ENCODE peak calls at places on chromosomes 2 and 18, in four cellular contexts. One of them, this sample, is unnamed.

GRCh38 chr18:37334494-37335125 is 231.0 kb downstream of the CELF4 start:
- DNase-seq in PC-9: no peak
- DNase-seq in fibroblast of lung: peak
- DNase-seq in endothelial cell of umbilical vein: no peak
- DNase-seq in this sample: no peak

GRCh38 chr18:55013685-55014084 is 54.4 kb upstream of the CCDC68 start:
- DNase-seq in endothelial cell of umbilical vein: no peak
- DNase-seq in fibroblast of lung: no peak
- DNase-seq in PC-9: no peak
- DNase-seq in this sample: no peak

GRCh38 chr2:54968561-54969218 is 81.6 kb downstream of the RTN4 start:
- DNase-seq in PC-9: no peak
- DNase-seq in endothelial cell of umbilical vein: no peak
- DNase-seq in fibroblast of lung: no peak
- DNase-seq in this sample: no peak

GRCh38 chr2:236168110-236169067 is at the start of gene GBX2:
- DNase-seq in PC-9: no peak
- DNase-seq in endothelial cell of umbilical vein: peak
- DNase-seq in fibroblast of lung: peak
- DNase-seq in this sample: no peak

GRCh38 chr2:174176898-174177297 is 71.4 kb downstream of the OLA1 start:
- DNase-seq in fibroblast of lung: no peak
- DNase-seq in endothelial cell of umbilical vein: no peak
- DNase-seq in PC-9: peak
- DNase-seq in this sample: peak

GRCh38 chr2:239602290-239603282 is 201.8 kb upstream of the HDAC4 start:
- DNase-seq in PC-9: no peak
- DNase-seq in endothelial cell of umbilical vein: no peak
- DNase-seq in fibroblast of lung: no peak
- DNase-seq in this sample: peak

GRCh38 chr18:58177886-58178470 is 134.0 kb downstream of the NEDD4L start:
- DNase-seq in fibroblast of lung: peak
- DNase-seq in endothelial cell of umbilical vein: no peak
- DNase-seq in PC-9: no peak
- DNase-seq in this sample: no peak

GRCh38 chr18:64026350-64026749 is 56.5 kb downstream of the SERPINB8 start:
- DNase-seq in fibroblast of lung: no peak
- DNase-seq in PC-9: no peak
- DNase-seq in endothelial cell of umbilical vein: no peak
- DNase-seq in this sample: no peak

GRCh38 chr18:1544016-1544415 is 639.3 kb downstream of the ADCYAP1 start:
- DNase-seq in fibroblast of lung: no peak
- DNase-seq in PC-9: no peak
- DNase-seq in endothelial cell of umbilical vein: no peak
- DNase-seq in this sample: no peak

GRCh38 chr2:240574386-240575100 is 6.3 kb downstream of the RNPEPL1 start:
- DNase-seq in fibroblast of lung: no peak
- DNase-seq in PC-9: no peak
- DNase-seq in endothelial cell of umbilical vein: no peak
- DNase-seq in this sample: no peak

GRCh38 chr2:205682239-205683021 is at the start of gene NRP2:
- DNase-seq in PC-9: peak
- DNase-seq in fibroblast of lung: peak
- DNase-seq in endothelial cell of umbilical vein: peak
- DNase-seq in this sample: no peak

GRCh38 chr2:173855686-173856085 is 109.5 kb downstream of the SP3 start:
- DNase-seq in fibroblast of lung: peak
- DNase-seq in PC-9: no peak
- DNase-seq in endothelial cell of umbilical vein: no peak
- DNase-seq in this sample: no peak

GRCh38 chr2:128502638-128503246 is 184.1 kb upstream of the HS6ST1 start:
- DNase-seq in endothelial cell of umbilical vein: no peak
- DNase-seq in PC-9: no peak
- DNase-seq in fibroblast of lung: no peak
- DNase-seq in this sample: no peak

GRCh38 chr2:215931256-215931903 is 82.0 kb downstream of the MREG start:
- DNase-seq in fibroblast of lung: peak
- DNase-seq in endothelial cell of umbilical vein: peak
- DNase-seq in PC-9: peak
- DNase-seq in this sample: no peak

GRCh38 chr2:231987088-231987788 is 25.7 kb downstream of the DIS3L2 start:
- DNase-seq in PC-9: no peak
- DNase-seq in fibroblast of lung: peak
- DNase-seq in endothelial cell of umbilical vein: no peak
- DNase-seq in this sample: no peak

GRCh38 chr2:207133493-207133861 is 32.3 kb downstream of the KLF7 start:
- DNase-seq in endothelial cell of umbilical vein: no peak
- DNase-seq in fibroblast of lung: no peak
- DNase-seq in PC-9: no peak
- DNase-seq in this sample: no peak

GRCh38 chr18:76565238-76566173 is 70.5 kb upstream of the ZNF516 start:
- DNase-seq in PC-9: peak
- DNase-seq in endothelial cell of umbilical vein: peak
- DNase-seq in fibroblast of lung: peak
- DNase-seq in this sample: no peak

GRCh38 chr2:83051538-83052192 is 1407.4 kb downstream of the SUCLG1 start:
- DNase-seq in fibroblast of lung: no peak
- DNase-seq in endothelial cell of umbilical vein: peak
- DNase-seq in PC-9: no peak
- DNase-seq in this sample: no peak

GRCh38 chr2:84939426-84940087 is 31.4 kb upstream of the KCMF1 start:
- DNase-seq in PC-9: no peak
- DNase-seq in fibroblast of lung: no peak
- DNase-seq in endothelial cell of umbilical vein: no peak
- DNase-seq in this sample: no peak

GRCh38 chr2:48529189-48529588 is 765 bp upstream of the STON1 start:
- DNase-seq in fibroblast of lung: no peak
- DNase-seq in endothelial cell of umbilical vein: no peak
- DNase-seq in PC-9: no peak
- DNase-seq in this sample: no peak

GRCh38 chr2:106032676-106033075 is 161.4 kb downstream of the UXS1 start:
- DNase-seq in PC-9: no peak
- DNase-seq in fibroblast of lung: no peak
- DNase-seq in endothelial cell of umbilical vein: peak
- DNase-seq in this sample: no peak

GRCh38 chr2:120881981-120882788 is 146.5 kb downstream of the GLI2 start:
- DNase-seq in endothelial cell of umbilical vein: no peak
- DNase-seq in PC-9: no peak
- DNase-seq in fibroblast of lung: no peak
- DNase-seq in this sample: no peak

GRCh38 chr2:178233428-178233827 is 39.1 kb downstream of the OSBPL6 start:
- DNase-seq in PC-9: no peak
- DNase-seq in endothelial cell of umbilical vein: no peak
- DNase-seq in fibroblast of lung: no peak
- DNase-seq in this sample: no peak

GRCh38 chr2:19857100-19857499 is 44.7 kb downstream of the TTC32 start:
- DNase-seq in PC-9: no peak
- DNase-seq in fibroblast of lung: no peak
- DNase-seq in endothelial cell of umbilical vein: no peak
- DNase-seq in this sample: no peak

GRCh38 chr2:8568543-8569302 is 113.1 kb upstream of the ID2 start:
- DNase-seq in endothelial cell of umbilical vein: no peak
- DNase-seq in fibroblast of lung: no peak
- DNase-seq in PC-9: no peak
- DNase-seq in this sample: no peak

GRCh38 chr2:211205358-211205757 is 649.0 kb downstream of the CPS1 start:
- DNase-seq in fibroblast of lung: no peak
- DNase-seq in PC-9: no peak
- DNase-seq in endothelial cell of umbilical vein: no peak
- DNase-seq in this sample: no peak

DNA sequence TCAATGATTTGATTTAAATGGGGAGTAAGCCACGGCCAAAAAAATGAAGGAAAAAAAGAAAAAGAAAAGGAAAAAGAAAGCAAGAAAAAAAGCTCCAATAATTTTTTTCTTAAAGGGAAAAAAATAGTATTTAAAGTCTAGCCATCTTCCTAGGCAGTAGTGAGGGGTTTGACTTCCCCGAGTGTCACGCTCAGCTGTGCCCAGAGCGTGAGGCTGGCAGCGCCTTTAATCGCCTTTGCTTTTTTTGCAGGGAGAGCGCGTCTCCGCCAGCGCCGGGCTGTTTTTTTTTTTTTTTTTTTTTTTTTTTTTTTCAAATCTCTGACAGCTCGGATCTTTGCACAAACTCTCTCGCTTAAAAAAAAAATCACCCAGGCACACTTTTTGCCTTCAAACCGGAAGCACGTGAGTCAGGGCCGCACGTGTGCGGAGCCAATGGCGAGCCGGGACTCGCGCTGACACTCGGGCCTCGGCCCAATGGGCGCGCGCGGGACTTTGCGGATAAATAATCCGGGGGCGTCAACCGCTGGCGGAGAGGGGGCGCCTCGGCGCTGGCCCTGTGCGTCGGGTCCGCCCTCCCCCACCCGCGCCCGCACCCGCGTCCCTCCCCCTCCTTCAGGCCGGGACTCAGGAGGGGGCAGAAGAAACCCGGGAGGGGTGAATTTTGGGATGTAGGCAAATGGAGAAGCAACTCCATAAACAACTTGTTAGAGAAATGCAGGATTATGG is at the start of gene EN1:
- DNase-seq in PC-9: no peak
- DNase-seq in endothelial cell of umbilical vein: no peak
- DNase-seq in fibroblast of lung: peak
- DNase-seq in this sample: peak
- H2AFZ ChIP-seq in PC-9: no peak
- H2AFZ ChIP-seq in endothelial cell of umbilical vein: no peak
- H2AFZ ChIP-seq in fibroblast of lung: no peak
- H2AFZ ChIP-seq in this sample: peak

DNA sequence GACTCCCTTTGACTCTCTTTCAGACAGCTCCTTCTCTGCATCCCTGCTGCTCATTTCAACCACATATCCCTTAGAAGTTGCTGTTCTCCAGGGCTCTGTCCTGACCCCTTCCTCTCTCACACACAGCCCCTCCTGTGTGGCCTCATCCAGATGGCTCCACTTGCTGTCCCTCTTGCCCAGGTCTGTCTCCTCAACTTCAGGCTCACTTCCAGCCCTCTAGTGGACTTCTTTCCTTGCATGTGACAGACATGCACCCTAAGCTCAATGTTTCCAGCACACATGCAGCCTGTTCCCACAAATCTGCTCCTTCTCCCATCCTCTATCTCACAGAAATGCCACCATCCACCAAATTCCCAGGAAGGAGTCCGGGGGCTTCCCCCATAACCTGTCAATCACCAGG is 9.0 kb upstream of the MRPL19 start:
- DNase-seq in fibroblast of lung: no peak
- DNase-seq in endothelial cell of umbilical vein: no peak
- DNase-seq in PC-9: no peak
- DNase-seq in this sample: no peak
- H2AFZ ChIP-seq in fibroblast of lung: no peak
- H2AFZ ChIP-seq in endothelial cell of umbilical vein: no peak
- H2AFZ ChIP-seq in PC-9: no peak
- H2AFZ ChIP-seq in this sample: no peak

GRCh38 chr2:43083278-43083677 is 143.1 kb downstream of the ZFP36L2 start:
- DNase-seq in fibroblast of lung: peak
- DNase-seq in endothelial cell of umbilical vein: peak
- DNase-seq in PC-9: no peak
- DNase-seq in this sample: no peak
- H2AFZ ChIP-seq in fibroblast of lung: no peak
- H2AFZ ChIP-seq in endothelial cell of umbilical vein: no peak
- H2AFZ ChIP-seq in PC-9: no peak
- H2AFZ ChIP-seq in this sample: no peak

DNA sequence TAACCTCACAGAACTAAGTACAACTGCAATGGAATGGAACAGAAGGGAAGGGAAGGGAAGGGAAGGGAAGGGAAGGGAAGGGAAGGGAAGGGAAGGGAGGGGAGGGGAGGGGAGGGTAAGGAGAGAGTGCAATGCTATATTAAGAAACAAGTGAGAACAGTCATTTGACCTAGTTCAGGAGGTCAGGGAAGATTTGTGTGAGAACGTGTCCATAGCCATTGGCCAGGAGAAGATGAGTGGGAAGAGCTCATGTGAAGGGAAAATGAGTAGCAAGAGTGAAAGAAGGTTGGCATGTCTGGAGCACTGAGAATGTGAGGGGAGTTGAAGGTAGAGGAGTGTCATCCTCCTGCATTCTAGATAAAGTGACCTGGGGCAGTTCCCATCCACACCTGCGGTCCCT is 481.6 kb downstream of the IRS1 start:
- DNase-seq in PC-9: no peak
- DNase-seq in endothelial cell of umbilical vein: no peak
- DNase-seq in fibroblast of lung: no peak
- DNase-seq in this sample: no peak
- H2AFZ ChIP-seq in PC-9: no peak
- H2AFZ ChIP-seq in endothelial cell of umbilical vein: no peak
- H2AFZ ChIP-seq in fibroblast of lung: no peak
- H2AFZ ChIP-seq in this sample: no peak